ENCODE peak calls at places on chromosomes 6 and 20, in eight cellular contexts. X is T-helper 17 cell; N is HepG2; W is endothelial cell of umbilical vein; R is AG08395; Y is stimulated activated CD8-positive, alpha-beta memory T cell treated with anti-CD3 and anti-CD28 coated beads, Interleukin-2, amount 100 ng/mL, for 48 hours; M is NCI-H2029 treated with DMSO at 0.1 percent for 48 hours; F is Right ventricle myocardium superior. S is an unnamed sample.

GRCh38 chr6:137095651-137096238 is 51.0 kb upstream of the IL20RA start:
- DNase-seq in N (no peak), Y (no peak), F (no peak), X (no peak), R (no peak), W (no peak), M (no peak), S (no peak)

GRCh38 chr6:111661541-111662041 is 55.9 kb upstream of the TRAF3IP2 start:
- DNase-seq in F (no peak), R (no peak), W (no peak), M (no peak), Y (no peak), N (no peak), X (no peak), S (no peak)

GRCh38 chr6:169786349-169786748 is 34.9 kb downstream of the ERMARD start:
- DNase-seq in F (no peak), N (no peak), Y (no peak), W (no peak), X (no peak), M (no peak), R (no peak), S (no peak)

GRCh38 chr6:100553243-100553642 is 88.5 kb upstream of the SIM1 start:
- DNase-seq in F (no peak), X (no peak), W (no peak), N (no peak), Y (no peak), M (peak; percentile 38), R (no peak), S (no peak)

GRCh38 chr6:33878541-33878940 is 74.7 kb upstream of the MLN start:
- DNase-seq in Y (no peak), R (no peak), N (no peak), W (no peak), F (no peak), X (no peak), M (peak; percentile 94), S (no peak)

GRCh38 chr20:55097621-55098020 is 622.2 kb downstream of the DOK5 start:
- DNase-seq in N (no peak), X (no peak), W (no peak), M (no peak), F (no peak), Y (no peak), R (no peak), S (no peak)

GRCh38 chr6:166313255-166314070 is 5.3 kb upstream of the PRR18 start:
- DNase-seq in N (peak; percentile 41), R (peak; percentile 28), X (no peak), W (peak; percentile 45), M (no peak), F (peak; percentile 68), Y (no peak), S (peak; percentile 52)

GRCh38 chr6:5550631-5551030 is 289.3 kb downstream of the FARS2 start:
- DNase-seq in F (no peak), M (no peak), Y (no peak), R (no peak), X (no peak), W (no peak), N (no peak), S (no peak)

GRCh38 chr6:142207265-142207877 is 60.3 kb downstream of the VTA1 start:
- DNase-seq in R (peak; percentile 60), X (no peak), F (no peak), N (peak; percentile 67), Y (peak; percentile 5), M (peak; percentile 6), W (peak; percentile 71), S (peak; percentile 69)

GRCh38 chr6:51614725-51615124 is 472.7 kb downstream of the PKHD1 start:
- DNase-seq in R (no peak), W (no peak), X (no peak), M (no peak), N (no peak), F (no peak), Y (no peak), S (peak; percentile 9)

GRCh38 chr6:29230666-29231065 is 60.0 kb downstream of the OR2J2 start:
- DNase-seq in Y (no peak), W (no peak), X (no peak), M (no peak), F (no peak), N (no peak), R (no peak), S (peak; percentile 48)

GRCh38 chr6:169722362-169723199 is 1.7 kb downstream of the PHF10 start:
- DNase-seq in M (peak; percentile 49), R (peak; percentile 44), W (peak; percentile 88), X (peak; percentile 15), F (peak; percentile 66), Y (peak; percentile 28), N (peak; percentile 81), S (peak; percentile 71)

GRCh38 chr6:121951918-121952379 is 447.5 kb upstream of the HSF2 start:
- DNase-seq in F (no peak), R (peak; percentile 60), X (no peak), N (no peak), M (no peak), Y (no peak), W (peak; percentile 85), S (peak; percentile 40)

GRCh38 chr6:32223258-32224235 is at the start of gene NOTCH4:
- DNase-seq in Y (no peak), R (no peak), N (no peak), X (no peak), F (peak; percentile 59), M (no peak), W (peak; percentile 27), S (no peak)

GRCh38 chr20:341682-342081 is 5.2 kb upstream of the NRSN2 start:
- DNase-seq in Y (peak; percentile 52), M (no peak), N (peak; percentile 74), F (no peak), R (peak; percentile 47), W (peak; percentile 62), X (no peak), S (peak; percentile 99)

GRCh38 chr6:13454286-13455221 is 32.8 kb downstream of the GFOD1 start:
- DNase-seq in R (peak; percentile 46), W (peak; percentile 32), N (no peak), Y (peak; percentile 71), X (peak; percentile 33), F (peak; percentile 53), M (no peak), S (peak; percentile 57)

GRCh38 chr6:73585566-73586415 is 65.0 kb upstream of the EEF1A1 start:
- DNase-seq in Y (no peak), R (peak; percentile 64), X (no peak), F (no peak), M (no peak), N (peak; percentile 88), W (peak; percentile 91), S (peak; percentile 72)

GRCh38 chr6:112038268-112038667 is 15.6 kb upstream of the CCN6 start:
- DNase-seq in W (no peak), X (no peak), R (no peak), N (no peak), M (no peak), Y (no peak), F (peak; percentile 45), S (no peak)

GRCh38 chr6:56595490-56596122 is 47.1 kb downstream of the DST start:
- DNase-seq in W (peak; percentile 76), Y (peak; percentile 13), N (peak; percentile 43), R (peak; percentile 49), M (peak; percentile 52), F (no peak), X (no peak), S (peak; percentile 37)

GRCh38 chr6:129717287-129717686 is 7.3 kb upstream of the ARHGAP18 start:
- DNase-seq in W (no peak), R (peak; percentile 32), F (no peak), X (no peak), M (no peak), Y (no peak), N (peak; percentile 99), S (peak; percentile 20)

GRCh38 chr20:37640600-37641561 is 52.9 kb upstream of the CTNNBL1 start:
- DNase-seq in W (no peak), R (no peak), N (no peak), F (no peak), M (no peak), Y (no peak), X (no peak), S (peak; percentile 59)

S was measured in PC-3.